ENCODE peak calls at places on chromosomes 5 and 9, in ten cellular contexts. G is heart right ventricle, E is fibroblast of pulmonary artery, Q is upper lobe of right lung, R is coronary artery, C is heart left ventricle, L is lower leg skin, V is stomach, N is MM.1S, W is GM06990. I is an unnamed sample.

GRCh38 chr5:156826150-156826549 is 23.9 kb upstream of the PPP1R2B start:
- DNase-seq in C (no peak), R (no peak), E (no peak), Q (no peak), L (no peak), V (no peak), G (no peak), W (peak), N (peak), I (no peak)

GRCh38 chr9:110337727-110338522 is at the start of gene TXNDC8:
- DNase-seq in R (no peak), V (no peak), G (no peak), L (no peak), Q (no peak), C (no peak), W (no peak), N (no peak), E (peak), I (no peak)

GRCh38 chr5:146249801-146250200 is 46.4 kb downstream of the RBM27 start:
- DNase-seq in R (no peak), Q (no peak), N (no peak), V (no peak), L (no peak), G (no peak), C (no peak), E (no peak), W (peak), I (no peak)

GRCh38 chr5:7927466-7928375 is 58.8 kb downstream of the MTRR start:
- DNase-seq in R (no peak), W (peak), E (peak), Q (no peak), C (peak), N (peak), V (peak), G (peak), L (no peak), I (peak)

GRCh38 chr5:84450617-84451414 is 66.1 kb upstream of the EDIL3 start:
- DNase-seq in C (no peak), G (no peak), W (no peak), N (peak), E (peak), R (no peak), V (no peak), Q (no peak), L (no peak), I (peak)

GRCh38 chr5:56585466-56585865 is 229.9 kb upstream of the MAP3K1 start:
- DNase-seq in V (no peak), C (no peak), L (peak), Q (no peak), N (no peak), R (no peak), E (peak), G (no peak), W (no peak), I (peak)

GRCh38 chr9:134895849-134896833 is 15.5 kb downstream of the FCN2 start:
- DNase-seq in Q (peak), L (peak), G (peak), V (peak), N (no peak), C (peak), R (peak), W (no peak), E (peak), I (no peak)

GRCh38 chr5:6907320-6907918 is 194.2 kb downstream of the TENT4A start:
- DNase-seq in R (no peak), N (peak), G (no peak), E (no peak), L (no peak), W (no peak), V (no peak), C (no peak), Q (no peak), I (no peak)

GRCh38 chr9:37370968-37371563 is 51.4 kb upstream of the GRHPR start:
- DNase-seq in N (peak), Q (no peak), L (no peak), W (peak), R (no peak), E (no peak), G (no peak), V (no peak), C (no peak), I (no peak)

GRCh38 chr5:3596261-3596825 is 711 bp downstream of the IRX1 start:
- DNase-seq in N (no peak), G (no peak), W (no peak), L (no peak), Q (no peak), R (peak), V (no peak), E (no peak), C (no peak), I (peak)

GRCh38 chr9:115672477-115673316 is 480.9 kb upstream of the PAPPA start:
- DNase-seq in N (no peak), E (peak), R (no peak), G (peak), V (no peak), L (no peak), C (peak), Q (no peak), W (no peak), I (peak)

GRCh38 chr9:131500377-131500776 is 2.3 kb upstream of the POMT1 start:
- DNase-seq in G (no peak), W (no peak), Q (no peak), V (no peak), L (no peak), N (peak), C (no peak), E (no peak), R (no peak), I (peak)

GRCh38 chr9:5499889-5500398 is 10.4 kb upstream of the PDCD1LG2 start:
- DNase-seq in G (peak), N (no peak), W (no peak), L (peak), R (no peak), E (peak), C (peak), Q (no peak), V (no peak), I (peak)

GRCh38 chr9:19371942-19372341 is 8.1 kb downstream of the RPS6 start:
- DNase-seq in C (no peak), N (no peak), W (no peak), G (no peak), V (no peak), R (no peak), L (no peak), Q (no peak), E (no peak), I (peak)

GRCh38 chr5:99105216-99105615 is 176.4 kb upstream of the CHD1 start:
- DNase-seq in E (peak), G (no peak), V (no peak), R (no peak), C (no peak), Q (no peak), L (no peak), W (no peak), N (no peak), I (peak)

GRCh38 chr5:1033178-1033577 is 24.6 kb downstream of the NKD2 start:
- DNase-seq in V (no peak), N (no peak), R (no peak), E (no peak), C (no peak), G (no peak), L (no peak), W (no peak), Q (no peak), I (no peak)

GRCh38 chr9:96061293-96061987 is 185.9 kb downstream of the ERCC6L2 start:
- DNase-seq in C (peak), L (no peak), G (peak), Q (no peak), V (peak), R (peak), N (no peak), W (no peak), E (peak), I (peak)

GRCh38 chr5:103918668-103919367 is 356.2 kb upstream of the NUDT12 start:
- DNase-seq in L (no peak), G (no peak), N (peak), C (no peak), R (no peak), Q (no peak), E (peak), W (no peak), V (no peak), I (no peak)

GRCh38 chr5:176438959-176439757 is 9.0 kb upstream of the FAF2 start:
- DNase-seq in N (no peak), E (peak), G (no peak), R (no peak), Q (no peak), L (no peak), V (no peak), C (no peak), W (no peak), I (peak)

GRCh38 chr5:160846642-160847041 is 5.4 kb downstream of the ATP10B start:
- DNase-seq in E (no peak), V (no peak), R (no peak), Q (no peak), N (no peak), C (no peak), W (no peak), L (no peak), G (no peak), I (no peak)

GRCh38 chr5:44660251-44660650 is 148.5 kb upstream of the MRPS30 start:
- DNase-seq in W (no peak), N (no peak), E (no peak), V (no peak), G (no peak), C (no peak), R (no peak), L (no peak), Q (no peak), I (peak)

GRCh38 chr5:318341-318897 is 3.1 kb upstream of the AHRR start:
- DNase-seq in L (no peak), V (no peak), E (no peak), N (no peak), W (no peak), Q (peak), C (no peak), R (no peak), G (no peak), I (peak)

GRCh38 chr9:109817146-109817845 is 37.3 kb downstream of the PALM2AKAP2 start:
- DNase-seq in W (no peak), N (no peak), V (no peak), C (no peak), E (peak), R (no peak), G (no peak), Q (no peak), L (no peak), I (peak)

GRCh38 chr9:120556780-120557179 is 23.2 kb downstream of the CDK5RAP2 start:
- DNase-seq in L (no peak), C (no peak), G (no peak), E (no peak), N (no peak), W (no peak), V (no peak), R (no peak), Q (no peak), I (no peak)

GRCh38 chr5:73280386-73280785 is 107.4 kb downstream of the TMEM174 start:
- DNase-seq in C (no peak), V (no peak), N (peak), Q (no peak), R (no peak), G (no peak), L (no peak), E (no peak), W (no peak), I (peak)

GRCh38 chr9:90025816-90026215 is 421.0 kb downstream of the GADD45G start:
- DNase-seq in V (no peak), E (no peak), G (no peak), N (no peak), Q (no peak), L (no peak), W (no peak), C (no peak), R (no peak), I (peak)

GRCh38 chr5:148733601-148734438 is 79.5 kb upstream of the HTR4 start:
- DNase-seq in L (peak), N (peak), E (peak), W (peak), Q (no peak), G (peak), R (no peak), V (peak), C (peak), I (peak)

DNA sequence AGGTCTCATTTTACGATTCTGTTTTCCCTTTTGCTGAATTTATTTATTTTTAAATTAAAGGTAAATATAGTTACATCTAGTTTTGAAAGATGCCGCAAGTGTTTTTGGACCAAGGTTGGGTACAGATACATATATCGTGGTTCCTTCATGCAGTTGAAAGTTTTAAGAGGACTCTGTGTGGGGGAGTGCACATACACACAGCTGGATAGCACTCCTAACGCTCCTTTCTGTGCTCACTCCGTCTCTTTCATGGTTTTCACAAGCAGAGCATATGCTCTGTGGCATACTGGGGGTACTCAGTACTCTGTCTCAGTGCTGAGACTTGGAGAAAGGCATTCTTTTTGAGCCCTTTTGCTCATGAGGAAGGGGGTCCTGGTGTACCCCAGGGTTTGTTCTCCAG is 307.5 kb downstream of the DOCK8 start:
- DNase-seq in R (no peak), C (no peak), N (no peak), E (no peak), W (no peak), L (no peak), G (no peak), Q (no peak), V (no peak), I (no peak)
- H3K4me3 ChIP-seq in R (no peak), C (no peak), N (no peak), E (no peak), W (no peak), L (no peak), G (no peak), Q (no peak), V (no peak), I (no peak)

GRCh38 chr5:135834639-135835529 is at the start of gene SLC25A48:
- DNase-seq in N (peak), G (peak), E (no peak), R (peak), C (no peak), V (peak), W (peak), L (no peak), Q (peak), I (peak)
- TF ChIP-seq CTCF in N (peak), G (peak), E (no peak), R (no peak), C (peak), V (no peak), W (no peak), L (no peak), Q (peak), I (no peak)

DNA sequence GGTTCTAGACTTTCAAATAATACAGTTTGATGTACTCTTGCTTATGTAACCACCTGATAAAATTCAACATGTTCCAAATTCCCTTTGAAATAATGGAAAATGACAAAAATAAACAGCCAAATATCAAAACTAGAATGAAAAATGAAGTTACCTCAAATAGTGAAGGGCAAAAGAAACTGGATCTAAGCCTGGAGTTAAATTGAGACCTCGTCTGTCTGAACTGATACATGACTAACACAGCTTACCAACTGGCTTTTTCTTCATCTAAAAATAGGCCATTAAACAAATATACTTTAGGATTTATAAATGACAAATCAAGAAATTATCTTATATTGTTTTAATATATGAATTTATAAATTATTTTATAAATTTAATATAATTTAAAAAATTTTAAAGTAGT is 12.1 kb upstream of the CAAP1 start:
- DNase-seq in W (no peak), V (no peak), N (no peak), L (no peak), E (no peak), R (no peak), C (no peak), Q (no peak), G (no peak), I (no peak)
- H3K4me3 ChIP-seq in W (no peak), V (no peak), N (no peak), L (no peak), E (no peak), R (no peak), C (no peak), Q (no peak), G (no peak), I (no peak)

GRCh38 chr5:40847525-40847924 is 6.4 kb downstream of the CARD6 start:
- DNase-seq in E (no peak), Q (no peak), R (no peak), W (no peak), C (no peak), N (no peak), G (no peak), L (no peak), V (no peak), I (no peak)
- TF ChIP-seq CTCF in E (no peak), Q (no peak), R (no peak), W (no peak), C (no peak), N (no peak), G (no peak), L (no peak), V (no peak), I (no peak)

I was measured in epithelial cell of esophagus.